ENCODE peak calls at places on chromosome 9, in nine cellular contexts. H, M, E, T, K, O, N, C and J are unnamed samples.

GRCh38 chr9:137423810-137424291 is 658 bp downstream of the NOXA1 start:
- DNase-seq in M (peak; percentile 75), C (no peak), H (no peak), O (no peak), E (no peak), K (peak; percentile 81), T (no peak), N (no peak), J (no peak)

GRCh38 chr9:86126998-86127972 is 27.9 kb upstream of the GOLM1 start:
- DNase-seq in N (no peak), H (peak; percentile 93), K (peak; percentile 80), E (no peak), C (peak; percentile 47), T (peak; percentile 12), M (peak; percentile 65), O (peak; percentile 98), J (peak; percentile 33)

GRCh38 chr9:81395301-81396054 is 293.9 kb downstream of the TLE1 start:
- DNase-seq in T (no peak), N (no peak), H (peak; percentile 34), C (no peak), M (no peak), K (no peak), E (no peak), O (no peak), J (no peak)

GRCh38 chr9:38443181-38443580 is 18.9 kb upstream of the IGFBPL1 start:
- DNase-seq in C (no peak), T (no peak), N (no peak), H (peak; percentile 40), M (no peak), O (no peak), K (no peak), E (no peak), J (no peak)

GRCh38 chr9:19154135-19154612 is 26.9 kb upstream of the PLIN2 start:
- DNase-seq in O (no peak), M (no peak), H (peak; percentile 100), C (peak; percentile 71), T (no peak), K (no peak), E (no peak), N (no peak), J (no peak)

GRCh38 chr9:93254061-93254481 is 70.1 kb downstream of the WNK2 start:
- DNase-seq in M (peak; percentile 52), O (peak; percentile 22), T (no peak), C (no peak), K (no peak), H (no peak), N (no peak), E (no peak), J (no peak)

GRCh38 chr9:123343428-123344272 is 12.3 kb upstream of the CRB2 start:
- DNase-seq in H (no peak), E (no peak), O (no peak), C (no peak), T (no peak), M (no peak), N (no peak), K (no peak), J (no peak)

GRCh38 chr9:126791406-126792230 is 13.2 kb upstream of the ZBTB43 start:
- DNase-seq in E (no peak), M (no peak), K (no peak), C (peak; percentile 54), T (no peak), N (no peak), H (peak; percentile 67), O (no peak), J (no peak)

GRCh38 chr9:90523953-90524352 is 118.7 kb downstream of the DIRAS2 start:
- DNase-seq in M (no peak), T (no peak), E (no peak), C (no peak), H (no peak), K (peak; percentile 51), N (no peak), O (no peak), J (peak; percentile 83)

GRCh38 chr9:98665511-98665910 is 43.2 kb downstream of the GABBR2 start:
- DNase-seq in O (no peak), K (no peak), H (no peak), N (no peak), M (no peak), C (no peak), E (no peak), T (no peak), J (no peak)

GRCh38 chr9:137435381-137435891 is 5.7 kb downstream of the ENTPD8 start:
- DNase-seq in H (no peak), C (no peak), N (no peak), O (no peak), M (peak; percentile 54), T (no peak), E (no peak), K (no peak), J (no peak)

GRCh38 chr9:1604942-1605560 is 410.1 kb upstream of the SMARCA2 start:
- DNase-seq in C (no peak), T (peak; percentile 53), H (peak; percentile 62), O (no peak), E (no peak), M (no peak), K (no peak), N (no peak), J (no peak)

GRCh38 chr9:114512337-114512874 is 7.1 kb upstream of the WHRN start:
- DNase-seq in M (no peak), O (no peak), H (no peak), C (no peak), E (no peak), K (peak; percentile 23), N (no peak), T (no peak), J (no peak)

GRCh38 chr9:68708513-68708912 is 3.5 kb downstream of the PIP5K1B start:
- DNase-seq in E (no peak), T (no peak), O (no peak), H (no peak), M (no peak), K (no peak), C (no peak), N (no peak), J (no peak)

GRCh38 chr9:79446540-79447307 is 125.0 kb upstream of the TLE4 start:
- DNase-seq in H (no peak), C (no peak), M (no peak), O (no peak), N (no peak), E (no peak), K (no peak), T (no peak), J (no peak)

DNA sequence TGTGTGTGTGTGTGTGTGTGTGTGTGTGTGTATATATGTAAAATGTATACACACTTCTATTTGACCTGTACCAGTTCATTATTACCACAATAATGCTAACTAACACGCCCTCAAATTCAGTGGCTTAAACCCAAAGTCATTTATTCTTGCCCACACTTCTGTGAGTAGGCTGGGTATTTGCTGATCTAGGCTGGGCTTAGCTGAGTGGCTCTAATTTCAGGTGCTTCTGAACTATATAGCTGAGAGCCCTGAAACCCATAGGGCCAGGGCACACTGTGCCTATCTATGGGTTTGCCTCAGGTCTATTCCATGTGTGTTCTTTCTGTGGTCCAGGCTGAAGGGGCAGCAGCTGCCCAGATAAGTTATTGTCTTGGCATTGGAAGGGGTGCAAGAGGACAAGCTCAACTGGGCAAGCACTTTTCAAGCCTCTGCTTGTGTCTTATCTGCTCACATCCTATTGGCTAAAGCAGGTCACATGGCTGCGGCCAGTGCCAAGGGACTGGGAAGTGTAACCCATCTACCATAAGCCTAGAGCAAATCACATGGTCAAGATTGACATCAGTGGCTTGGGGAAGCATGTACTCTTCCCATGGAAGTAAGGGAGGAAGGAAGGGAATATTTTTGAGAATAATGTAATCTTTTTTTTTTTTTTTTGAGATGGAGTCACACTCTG is 139.9 kb downstream of the PALM2AKAP2 start:
- DNase-seq in E (no peak), K (no peak), H (no peak), N (no peak), M (no peak), C (no peak), O (no peak), T (peak; percentile 77), J (no peak)
- H3K27ac ChIP-seq in E (no peak overlapping the region), K (no peak overlapping the region), H (no peak overlapping the region), N (no peak overlapping the region), M (no peak overlapping the region), C (no peak overlapping the region), O (no peak overlapping the region), T (peak overlapping the region; percentile 100), J (no peak overlapping the region)

GRCh38 chr9:4792572-4793411 is at the start of gene RCL1:
- DNase-seq in O (peak; percentile 97), K (peak; percentile 97), H (peak; percentile 97), N (peak; percentile 94), T (peak; percentile 97), C (peak; percentile 80), M (peak; percentile 98), E (peak; percentile 96), J (peak; percentile 91)
- H3K27ac ChIP-seq in O (no peak within 1 kb of the TSS), K (peak within 1 kb of the TSS; percentile 88), H (peak within 1 kb of the TSS; percentile 86), N (peak within 1 kb of the TSS; percentile 87), T (peak within 1 kb of the TSS; percentile 73), C (peak within 1 kb of the TSS; percentile 47), M (peak within 1 kb of the TSS; percentile 46), E (peak within 1 kb of the TSS; percentile 72), J (peak within 1 kb of the TSS; percentile 90)

GRCh38 chr9:72407047-72407446 is 42.0 kb upstream of the ZFAND5 start:
- DNase-seq in M (no peak), E (no peak), C (no peak), T (no peak), O (no peak), H (no peak), N (no peak), K (no peak), J (no peak)
- H3K27ac ChIP-seq in M (no peak overlapping the region), E (no peak overlapping the region), C (no peak overlapping the region), T (no peak overlapping the region), O (no peak overlapping the region), H (no peak overlapping the region), N (no peak overlapping the region), K (no peak overlapping the region), J (no peak overlapping the region)

GRCh38 chr9:110126986-110127864 is 80.7 kb downstream of the C9orf152 start:
- DNase-seq in N (no peak), H (peak; percentile 97), E (no peak), M (peak; percentile 88), T (no peak), O (peak; percentile 70), C (no peak), K (peak; percentile 42), J (no peak)

GRCh38 chr9:110128664-110129329 is 79.2 kb downstream of the C9orf152 start:
- DNase-seq in E (no peak), M (no peak), C (no peak), T (no peak), H (no peak), K (no peak), N (no peak), O (no peak), J (no peak)

GRCh38 chr9:110125207-110125751 is 82.7 kb downstream of the C9orf152 start:
- DNase-seq in H (peak; percentile 99), N (no peak), C (peak; percentile 89), T (no peak), M (peak; percentile 88), K (peak; percentile 93), O (peak; percentile 88), E (no peak), J (no peak)

GRCh38 chr9:110125763-110126351 is 82.1 kb downstream of the C9orf152 start:
- DNase-seq in E (no peak), C (no peak), M (no peak), N (no peak), O (no peak), H (no peak), T (no peak), K (no peak), J (no peak)

DNA sequence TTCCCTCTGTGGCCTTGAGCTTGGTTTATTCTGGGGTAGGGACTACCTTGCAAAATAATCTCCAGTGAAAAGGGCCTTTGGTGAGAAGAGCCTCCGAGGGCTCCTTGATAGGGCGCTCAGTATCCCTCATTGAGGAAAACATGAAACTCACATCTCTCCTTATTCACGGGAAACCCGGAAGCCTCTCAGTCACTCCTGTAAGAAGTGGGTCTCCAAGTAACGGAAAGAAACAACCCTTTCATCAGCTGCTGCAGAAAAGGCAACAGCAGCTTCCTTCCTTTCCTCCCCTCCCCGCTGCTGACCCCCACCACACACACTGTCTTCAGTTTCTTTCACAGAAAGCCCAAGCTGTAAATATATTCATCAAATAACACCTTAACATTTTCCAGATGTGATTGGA is 81.5 kb downstream of the C9orf152 start:
- DNase-seq in M (no peak), C (no peak), E (no peak), H (peak; percentile 51), T (no peak), K (no peak), N (no peak), O (no peak), J (no peak)
- H3K27ac ChIP-seq in M (peak overlapping the region; percentile 87), C (peak overlapping the region; percentile 88), E (no peak overlapping the region), H (peak overlapping the region; percentile 96), T (no peak overlapping the region), K (peak overlapping the region; percentile 87), N (no peak overlapping the region), O (no peak overlapping the region), J (no peak overlapping the region)